ENCODE peak calls at places on chromosomes 13 and 19, in five cellular contexts. I, E, H, R and N are unnamed samples.

GRCh38 chr19:4369109-4369887 is 25.9 kb downstream of the MPND start:
- DNase-seq in R (peak), H (no peak), I (no peak), E (peak), N (no peak)

GRCh38 chr19:39419003-39419402 is 6.5 kb downstream of the PLEKHG2 start:
- DNase-seq in R (no peak), E (no peak), I (no peak), H (no peak), N (no peak)

GRCh38 chr13:31699650-31700049 is 39.7 kb upstream of the RXFP2 start:
- DNase-seq in H (no peak), E (no peak), I (peak), R (no peak), N (no peak)

GRCh38 chr13:109288151-109288709 is 498.2 kb downstream of the IRS2 start:
- DNase-seq in E (no peak), R (no peak), H (no peak), I (no peak), N (no peak)

GRCh38 chr13:113117956-113118327 is 4.7 kb upstream of the F10 start:
- DNase-seq in R (no peak), H (no peak), E (no peak), I (no peak), N (no peak)

GRCh38 chr19:3146677-3147100 is 10.9 kb downstream of the GNA15 start:
- DNase-seq in H (no peak), I (peak), E (peak), R (peak), N (no peak)

GRCh38 chr13:30340367-30341184 is 33.2 kb upstream of the KATNAL1 start:
- DNase-seq in H (peak), I (no peak), E (no peak), R (no peak), N (no peak)

GRCh38 chr19:34662919-34663318 is 14.0 kb downstream of the SCGB2B2 start:
- DNase-seq in E (no peak), H (peak), R (no peak), I (peak), N (peak)

GRCh38 chr13:110957181-110957884 is 42.5 kb upstream of the ANKRD10 start:
- DNase-seq in E (no peak), H (peak), I (no peak), R (no peak), N (no peak)

GRCh38 chr13:112651750-112652511 is 37.9 kb upstream of the ATP11A start:
- DNase-seq in E (no peak), H (no peak), I (no peak), R (no peak), N (no peak)

GRCh38 chr13:34913040-34913439 is 29.0 kb upstream of the NBEA start:
- DNase-seq in R (no peak), I (peak), E (no peak), H (no peak), N (peak)

GRCh38 chr13:40878321-40878720 is 88.9 kb downstream of the SLC25A15 start:
- DNase-seq in E (no peak), R (no peak), H (no peak), I (no peak), N (no peak)

GRCh38 chr19:32373614-32374295 is 28.3 kb downstream of the ZNF507 start:
- DNase-seq in E (no peak), R (no peak), I (no peak), H (peak), N (peak)

GRCh38 chr19:45960595-45961235 is 12.9 kb downstream of the NOVA2 start:
- DNase-seq in H (no peak), I (no peak), R (no peak), E (no peak), N (no peak)

GRCh38 chr13:74280795-74281490 is 146.7 kb upstream of the KLF12 start:
- DNase-seq in R (no peak), H (no peak), E (no peak), I (no peak), N (no peak)

GRCh38 chr19:50679177-50680125 is 30.2 kb downstream of the C19orf81 start:
- DNase-seq in I (no peak), R (peak), E (peak), H (peak), N (peak)

GRCh38 chr19:49712397-49712859 is 21.5 kb downstream of the CPT1C start:
- DNase-seq in R (no peak), I (no peak), E (no peak), H (peak), N (peak)

GRCh38 chr19:35224681-35225604 is 3.6 kb downstream of the FAM187B start:
- DNase-seq in E (peak), I (no peak), H (no peak), R (no peak), N (peak)

GRCh38 chr19:39001016-39001415 is 25.5 kb upstream of the FBXO17 start:
- DNase-seq in H (no peak), I (no peak), E (no peak), R (no peak), N (no peak)

GRCh38 chr13:47408546-47409319 is 511.9 kb upstream of the HTR2A start:
- DNase-seq in I (no peak), E (no peak), R (no peak), H (no peak), N (no peak)

GRCh38 chr19:49337267-49338022 is 2.2 kb downstream of the CD37 start:
- DNase-seq in R (no peak), H (no peak), I (no peak), E (peak), N (no peak)

GRCh38 chr19:7772752-7773291 is 9.8 kb downstream of the CLEC4M start:
- DNase-seq in I (no peak), H (peak), R (no peak), E (peak), N (no peak)

GRCh38 chr19:50416034-50416814 is 2.5 kb upstream of the SPIB start:
- DNase-seq in R (no peak), I (no peak), E (no peak), H (no peak), N (no peak)

GRCh38 chr13:30346159-30346788 is 38.9 kb upstream of the KATNAL1 start:
- DNase-seq in E (peak), R (peak), H (no peak), I (no peak), N (no peak)